ENCODE peak calls at places on chromosome 18, in seven cellular contexts. S is heart right ventricle; Q is suprapubic skin; C is CD8-positive, alpha-beta memory T cell; U is effector memory CD4-positive, alpha-beta T cell; V is SJCRH30; J is neural progenitor cell. F is an unnamed sample.
A peak's percentile ranks its signal among the peaks of the same experiment; 100 is the strongest.

GRCh38 chr18:54134053-54134452 is 90.4 kb downstream of the MBD2 start:
- DNase-seq in S (no peak), Q (no peak), C (no peak), U (no peak), V (no peak), J (no peak), F (no peak)

GRCh38 chr18:28189400-28190239 is 12.7 kb upstream of the CDH2 start:
- DNase-seq in S (no peak), Q (no peak), C (no peak), U (no peak), V (peak; percentile 16), J (peak; percentile 45), F (no peak)

GRCh38 chr18:8188196-8188595 is 421.0 kb upstream of the RAB12 start:
- DNase-seq in S (no peak), Q (no peak), C (no peak), U (no peak), V (peak; percentile 86), J (no peak), F (no peak)

GRCh38 chr18:77201508-77201907 is 48.1 kb upstream of the GALR1 start:
- DNase-seq in S (no peak), Q (no peak), C (no peak), U (no peak), V (no peak), J (no peak), F (no peak)

GRCh38 chr18:69968073-69968472 is 20.4 kb upstream of the CD226 start:
- DNase-seq in S (no peak), Q (no peak), C (no peak), U (no peak), V (peak; percentile 14), J (no peak), F (no peak)

GRCh38 chr18:6661692-6662415 is 67.7 kb upstream of the ARHGAP28 start:
- DNase-seq in S (no peak), Q (no peak), C (no peak), U (no peak), V (no peak), J (no peak), F (no peak)

GRCh38 chr18:37659906-37660305 is 94.3 kb upstream of the CELF4 start:
- DNase-seq in S (no peak), Q (no peak), C (no peak), U (no peak), V (no peak), J (no peak), F (no peak)

GRCh38 chr18:37124511-37124910 is 295.6 kb downstream of the KIAA1328 start:
- DNase-seq in S (no peak), Q (no peak), C (no peak), U (no peak), V (no peak), J (no peak), F (no peak)

GRCh38 chr18:7038330-7038846 is 79.2 kb downstream of the LAMA1 start:
- DNase-seq in S (peak; percentile 46), Q (peak; percentile 95), C (no peak), U (no peak), V (peak; percentile 49), J (peak; percentile 76), F (no peak)

GRCh38 chr18:61992285-61992684 is 99.5 kb upstream of the RNF152 start:
- DNase-seq in S (no peak), Q (no peak), C (no peak), U (no peak), V (peak; percentile 9), J (no peak), F (no peak)

GRCh38 chr18:50009772-50010171 is 185.2 kb downstream of the MYO5B start:
- DNase-seq in S (peak; percentile 10), Q (no peak), C (peak; percentile 26), U (no peak), V (peak; percentile 29), J (peak; percentile 68), F (peak; percentile 5)

GRCh38 chr18:42274488-42275137 is 319.6 kb downstream of the PIK3C3 start:
- DNase-seq in S (no peak), Q (no peak), C (no peak), U (no peak), V (peak; percentile 22), J (peak; percentile 23), F (no peak)

GRCh38 chr18:30132959-30133358 is 909.6 kb downstream of the DSC3 start:
- DNase-seq in S (no peak), Q (no peak), C (no peak), U (no peak), V (no peak), J (no peak), F (no peak)

GRCh38 chr18:44509048-44509447 is 171.6 kb upstream of the SETBP1 start:
- DNase-seq in S (no peak), Q (no peak), C (no peak), U (no peak), V (no peak), J (no peak), F (no peak)

GRCh38 chr18:25109484-25109883 is 242.5 kb downstream of the ZNF521 start:
- DNase-seq in S (no peak), Q (no peak), C (no peak), U (no peak), V (no peak), J (no peak), F (no peak)

GRCh38 chr18:32549248-32549842 is 78.7 kb upstream of the GAREM1 start:
- DNase-seq in S (peak; percentile 18), Q (no peak), C (peak; percentile 3), U (no peak), V (peak; percentile 44), J (peak; percentile 87), F (no peak)

GRCh38 chr18:41357708-41358107 is 597.3 kb upstream of the PIK3C3 start:
- DNase-seq in S (no peak), Q (no peak), C (no peak), U (no peak), V (no peak), J (no peak), F (no peak)

GRCh38 chr18:8724452-8724851 is 19.1 kb downstream of the MTCL1 start:
- DNase-seq in S (no peak), Q (no peak), C (no peak), U (no peak), V (no peak), J (no peak), F (no peak)

GRCh38 chr18:48816554-48816953 is 134.2 kb downstream of the SMAD7 start:
- DNase-seq in S (no peak), Q (peak; percentile 31), C (no peak), U (no peak), V (no peak), J (no peak), F (no peak)

GRCh38 chr18:21930177-21930576 is 189.6 kb downstream of the MIB1 start:
- DNase-seq in S (no peak), Q (no peak), C (no peak), U (no peak), V (no peak), J (no peak), F (no peak)

GRCh38 chr18:8499810-8500663 is 109.2 kb upstream of the RAB12 start:
- DNase-seq in S (no peak), Q (no peak), C (no peak), U (no peak), V (no peak), J (no peak), F (no peak)

GRCh38 chr18:59938686-59939085 is 38.9 kb downstream of the PMAIP1 start:
- DNase-seq in S (no peak), Q (no peak), C (no peak), U (no peak), V (no peak), J (no peak), F (no peak)

GRCh38 chr18:4931209-4931608 is 265.8 kb downstream of the AKAIN1 start:
- DNase-seq in S (no peak), Q (no peak), C (no peak), U (no peak), V (no peak), J (no peak), F (no peak)

GRCh38 chr18:25503567-25504081 is 151.7 kb upstream of the ZNF521 start:
- DNase-seq in S (peak; percentile 63), Q (no peak), C (no peak), U (no peak), V (peak; percentile 73), J (peak; percentile 57), F (no peak)

GRCh38 chr18:25334588-25334987 is 17.4 kb downstream of the ZNF521 start:
- DNase-seq in S (no peak), Q (no peak), C (no peak), U (no peak), V (no peak), J (no peak), F (no peak)

GRCh38 chr18:57434177-57434535 is 1.0 kb upstream of the ONECUT2 start:
- DNase-seq in S (no peak), Q (no peak), C (no peak), U (no peak), V (no peak), J (peak; percentile 56), F (no peak)
- H3K9me3 ChIP-seq in S (no peaks in the 10 kb centered on the region), Q (no peaks in the 10 kb centered on the region), C (no peaks in the 10 kb centered on the region), U (no peaks in the 10 kb centered on the region), V (no peaks in the 10 kb centered on the region), J (no peaks in the 10 kb centered on the region), F (no peaks in the 10 kb centered on the region)

DNA sequence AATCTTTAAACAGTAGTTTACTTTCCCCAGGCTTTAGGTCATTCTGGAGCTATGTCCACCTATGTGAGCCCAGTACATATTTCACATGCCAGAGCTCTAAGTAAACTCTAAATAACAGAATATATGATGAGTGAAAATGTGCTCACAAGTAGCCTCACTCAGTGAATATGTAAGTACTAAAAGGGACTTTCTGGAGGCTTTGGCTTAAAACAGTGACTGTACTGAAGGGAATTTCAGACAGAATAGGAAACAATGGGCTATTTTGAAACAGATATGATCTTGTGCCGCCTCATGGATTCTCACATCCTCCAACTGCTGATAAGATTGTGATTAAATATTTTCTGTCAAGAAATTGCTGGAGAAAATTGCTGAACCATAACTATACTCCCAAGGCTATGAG is 747.9 kb downstream of the SOCS6 start:
- DNase-seq in S (no peak), Q (no peak), C (no peak), U (no peak), V (no peak), J (no peak), F (no peak)
- H3K9me3 ChIP-seq in S (no peaks in the 10 kb centered on the region), Q (peaks cover 5% of the 10 kb centered on the region), C (no peaks in the 10 kb centered on the region), U (no peaks in the 10 kb centered on the region), V (no peaks in the 10 kb centered on the region), J (no peaks in the 10 kb centered on the region), F (no peaks in the 10 kb centered on the region)

GRCh38 chr18:23207191-23207955 is 72.1 kb downstream of the CABLES1 start:
- DNase-seq in S (no peak), Q (no peak), C (no peak), U (no peak), V (no peak), J (peak; percentile 41), F (no peak)

GRCh38 chr18:23204589-23205235 is 69.4 kb downstream of the CABLES1 start:
- DNase-seq in S (no peak), Q (no peak), C (no peak), U (no peak), V (no peak), J (no peak), F (no peak)

GRCh38 chr18:23207994-23208393 is 72.7 kb downstream of the CABLES1 start:
- DNase-seq in S (no peak), Q (no peak), C (no peak), U (no peak), V (no peak), J (no peak), F (no peak)

GRCh38 chr18:23203891-23204432 is 68.7 kb downstream of the CABLES1 start:
- DNase-seq in S (no peak), Q (no peak), C (no peak), U (no peak), V (no peak), J (no peak), F (no peak)

GRCh38 chr18:23205980-23206379 is 70.7 kb downstream of the CABLES1 start:
- DNase-seq in S (no peak), Q (no peak), C (no peak), U (no peak), V (no peak), J (no peak), F (no peak)
- H3K9me3 ChIP-seq in S (peaks cover 8% of the 10 kb centered on the region), Q (no peaks in the 10 kb centered on the region), C (no peaks in the 10 kb centered on the region), U (no peaks in the 10 kb centered on the region), V (no peaks in the 10 kb centered on the region), J (no peaks in the 10 kb centered on the region), F (no peaks in the 10 kb centered on the region)

GRCh38 chr18:35306588-35307250 is 16.7 kb upstream of the ZSCAN30 start:
- DNase-seq in S (no peak), Q (no peak), C (no peak), U (no peak), V (no peak), J (no peak), F (no peak)
- H3K9me3 ChIP-seq in S (peaks cover 99% of the 10 kb centered on the region), Q (peaks cover 39% of the 10 kb centered on the region), C (peaks cover 52% of the 10 kb centered on the region), U (peaks cover 62% of the 10 kb centered on the region), V (peaks cover 3% of the 10 kb centered on the region), J (peaks cover 55% of the 10 kb centered on the region), F (peaks cover 21% of the 10 kb centered on the region)